ENCODE peak calls at places on chromosomes 3 and 15, in seven cellular contexts. G is IMR-90, U is cortex of kidney, O is fibroblast of the aortic adventitia, B is foreskin fibroblast, T is A172, E is activated T-helper 1 cell treated with Interleukin-2 at 50 U/mL for 16 hours. M is an unnamed sample.

GRCh38 chr15:58321034-58321433 is 110.8 kb upstream of the LIPC start:
- DNase-seq in G (no peak), U (no peak), O (no peak), B (no peak), T (no peak), E (no peak), M (no peak)

GRCh38 chr15:70259030-70259424 is 161.3 kb upstream of the TLE3 start:
- DNase-seq in G (peak), U (no peak), O (peak), B (peak), T (no peak), E (peak), M (no peak)

GRCh38 chr3:125624341-125624740 is 29.0 kb upstream of the OSBPL11 start:
- DNase-seq in G (peak), U (no peak), O (peak), B (no peak), T (peak), E (no peak), M (no peak)

GRCh38 chr3:129034650-129035049 is 25.9 kb upstream of the GP9 start:
- DNase-seq in G (no peak), U (no peak), O (no peak), B (no peak), T (no peak), E (no peak), M (no peak)

GRCh38 chr15:92226020-92226612 is 167.6 kb upstream of the ST8SIA2 start:
- DNase-seq in G (no peak), U (no peak), O (peak), B (no peak), T (peak), E (no peak), M (peak)

GRCh38 chr3:104909721-104910120 is 457.0 kb upstream of the ALCAM start:
- DNase-seq in G (peak), U (no peak), O (no peak), B (no peak), T (peak), E (no peak), M (no peak)

GRCh38 chr3:126370606-126371005 is 13.4 kb upstream of the KLF15 start:
- DNase-seq in G (no peak), U (no peak), O (no peak), B (no peak), T (no peak), E (no peak), M (no peak)

GRCh38 chr15:96273317-96274086 is 57.0 kb upstream of the NR2F2 start:
- DNase-seq in G (peak), U (no peak), O (peak), B (peak), T (peak), E (no peak), M (no peak)

GRCh38 chr3:162719684-162720341 is 1223.2 kb downstream of the OTOL1 start:
- DNase-seq in G (peak), U (no peak), O (peak), B (peak), T (peak), E (no peak), M (no peak)

GRCh38 chr3:53078656-53079055 is 32.8 kb upstream of the SFMBT1 start:
- DNase-seq in G (no peak), U (no peak), O (no peak), B (no peak), T (no peak), E (no peak), M (no peak)

GRCh38 chr3:184642623-184643308 is 69.1 kb downstream of the MAGEF1 start:
- DNase-seq in G (no peak), U (no peak), O (no peak), B (no peak), T (no peak), E (no peak), M (no peak)

GRCh38 chr15:70266412-70267089 is 168.8 kb upstream of the TLE3 start:
- DNase-seq in G (no peak), U (no peak), O (peak), B (no peak), T (no peak), E (no peak), M (no peak)

GRCh38 chr15:48433226-48433886 is 102.1 kb downstream of the DUT start:
- DNase-seq in G (peak), U (no peak), O (peak), B (peak), T (peak), E (no peak), M (no peak)

GRCh38 chr15:83287541-83288027 is 3.1 kb upstream of the BNC1 start:
- DNase-seq in G (peak), U (no peak), O (peak), B (peak), T (peak), E (no peak), M (no peak)

GRCh38 chr3:16094644-16095272 is 79.7 kb upstream of the GALNT15 start:
- DNase-seq in G (no peak), U (no peak), O (peak), B (no peak), T (no peak), E (no peak), M (no peak)

GRCh38 chr15:36356511-36356910 is 222.9 kb upstream of the CDIN1 start:
- DNase-seq in G (peak), U (no peak), O (peak), B (no peak), T (peak), E (no peak), M (no peak)

GRCh38 chr15:70014860-70015490 is 82.7 kb downstream of the TLE3 start:
- DNase-seq in G (no peak), U (no peak), O (no peak), B (no peak), T (no peak), E (no peak), M (no peak)

GRCh38 chr3:170697803-170698350 is 112.0 kb upstream of the SLC7A14 start:
- DNase-seq in G (no peak), U (no peak), O (peak), B (no peak), T (no peak), E (no peak), M (no peak)

GRCh38 chr15:81526029-81526428 is 152.0 kb upstream of the TMC3 start:
- DNase-seq in G (no peak), U (no peak), O (no peak), B (no peak), T (no peak), E (no peak), M (no peak)

GRCh38 chr15:27730878-27731277 is 368.2 kb downstream of the OCA2 start:
- DNase-seq in G (peak), U (no peak), O (peak), B (peak), T (no peak), E (no peak), M (no peak)

GRCh38 chr3:64687381-64687780 is 419 bp downstream of the ADAMTS9 start:
- DNase-seq in G (no peak), U (no peak), O (no peak), B (no peak), T (no peak), E (no peak), M (no peak)